ENCODE peak calls at places on chromosomes 12 and 14, in six cellular contexts. R is psoas muscle, S is thyroid gland, B is thoracic aorta, X is PC-9, Z is testis. U is an unnamed sample.

GRCh38 chr12:117533687-117534086 is 172.3 kb upstream of the NOS1 start:
- DNase-seq in X (no peak), Z (no peak), R (peak; percentile 85), S (peak; percentile 34), B (no peak), U (no peak)

GRCh38 chr14:93458234-93458633 is 27.5 kb downstream of the UNC79 start:
- DNase-seq in B (no peak), S (no peak), X (no peak), R (no peak), Z (no peak), U (no peak)

GRCh38 chr12:102298022-102298421 is 100.4 kb upstream of the PMCH start:
- DNase-seq in B (no peak), S (no peak), X (no peak), R (no peak), Z (no peak), U (no peak)

GRCh38 chr14:68675233-68675577 is 117.7 kb downstream of the ZFP36L1 start:
- DNase-seq in Z (no peak), X (peak; percentile 37), B (no peak), S (no peak), R (no peak), U (no peak)

GRCh38 chr12:45303955-45304354 is 88.1 kb downstream of the ANO6 start:
- DNase-seq in R (no peak), B (no peak), X (no peak), S (no peak), Z (no peak), U (no peak)

GRCh38 chr12:106918746-106919145 is 37.0 kb upstream of the TMEM263 start:
- DNase-seq in Z (no peak), S (no peak), X (no peak), B (no peak), R (no peak), U (no peak)

GRCh38 chr12:26833692-26834168 is 736 bp upstream of the ITPR2 start:
- DNase-seq in X (peak; percentile 56), R (no peak), Z (peak; percentile 59), B (no peak), S (peak; percentile 74), U (peak; percentile 80)

GRCh38 chr12:122840580-122841513 is 5.6 kb downstream of the HIP1R start:
- DNase-seq in Z (no peak), X (no peak), R (no peak), B (no peak), S (no peak), U (no peak)

GRCh38 chr14:70018713-70019201 is 139.5 kb downstream of the SMOC1 start:
- DNase-seq in S (no peak), X (no peak), R (no peak), Z (peak; percentile 57), B (no peak), U (no peak)

GRCh38 chr12:77153706-77154105 is 88.3 kb upstream of the E2F7 start:
- DNase-seq in Z (no peak), S (no peak), X (no peak), R (no peak), B (no peak), U (no peak)

GRCh38 chr12:91718326-91718725 is 427.3 kb downstream of the BTG1 start:
- DNase-seq in Z (no peak), S (no peak), B (no peak), R (no peak), X (no peak), U (no peak)

GRCh38 chr12:100927825-100928224 is 133.2 kb downstream of the ANO4 start:
- DNase-seq in X (no peak), Z (no peak), R (no peak), B (no peak), S (no peak), U (no peak)

GRCh38 chr14:22438742-22439141 is 150.3 kb downstream of the DAD1 start:
- DNase-seq in R (no peak), X (no peak), B (no peak), S (no peak), Z (no peak), U (no peak)

GRCh38 chr14:24368562-24369252 is 723 bp downstream of the NFATC4 start:
- DNase-seq in R (peak; percentile 70), B (no peak), S (peak; percentile 76), Z (peak; percentile 39), X (peak; percentile 15), U (peak; percentile 70)

GRCh38 chr14:93171366-93171765 is 13.3 kb downstream of the MOAP1 start:
- DNase-seq in X (no peak), R (no peak), S (no peak), B (no peak), Z (no peak), U (peak; percentile 6)

GRCh38 chr12:77569876-77570275 is 260.8 kb upstream of the NAV3 start:
- DNase-seq in B (no peak), R (no peak), S (no peak), Z (no peak), X (no peak), U (no peak)

GRCh38 chr14:104177411-104177810 is 39.0 kb downstream of the KIF26A start:
- DNase-seq in X (no peak), Z (no peak), R (no peak), S (no peak), B (no peak), U (no peak)

GRCh38 chr12:124306686-124307555 is 12.0 kb downstream of the RFLNA start:
- DNase-seq in S (no peak), X (no peak), R (peak; percentile 42), Z (no peak), B (no peak), U (no peak)

GRCh38 chr12:130971871-130972588 is 18.3 kb downstream of the ADGRD1 start:
- DNase-seq in S (no peak), B (no peak), Z (no peak), X (no peak), R (no peak), U (peak; percentile 7)

GRCh38 chr14:80202888-80203562 is 8.3 kb downstream of the DIO2 start:
- DNase-seq in X (no peak), R (peak; percentile 43), Z (peak; percentile 66), B (no peak), S (no peak), U (no peak)

GRCh38 chr12:76698966-76699365 is 64.9 kb upstream of the ZDHHC17 start:
- DNase-seq in R (no peak), B (no peak), S (no peak), Z (no peak), X (no peak), U (no peak)

GRCh38 chr14:49306152-49306751 is 279.9 kb downstream of the RPS29 start:
- DNase-seq in B (no peak), S (no peak), R (no peak), Z (no peak), X (no peak), U (no peak)

GRCh38 chr12:96314723-96315122 is 85.5 kb downstream of the CDK17 start:
- DNase-seq in B (no peak), S (no peak), X (no peak), R (no peak), Z (no peak), U (no peak)

GRCh38 chr12:70252832-70253231 is 9.6 kb downstream of the CNOT2 start:
- DNase-seq in R (no peak), X (no peak), Z (no peak), B (no peak), S (no peak), U (no peak)

GRCh38 chr14:35385042-35385839 is 19.3 kb downstream of the NFKBIA start:
- DNase-seq in B (no peak), Z (peak; percentile 85), S (peak; percentile 97), X (peak; percentile 39), R (peak; percentile 96), U (no peak)

DNA sequence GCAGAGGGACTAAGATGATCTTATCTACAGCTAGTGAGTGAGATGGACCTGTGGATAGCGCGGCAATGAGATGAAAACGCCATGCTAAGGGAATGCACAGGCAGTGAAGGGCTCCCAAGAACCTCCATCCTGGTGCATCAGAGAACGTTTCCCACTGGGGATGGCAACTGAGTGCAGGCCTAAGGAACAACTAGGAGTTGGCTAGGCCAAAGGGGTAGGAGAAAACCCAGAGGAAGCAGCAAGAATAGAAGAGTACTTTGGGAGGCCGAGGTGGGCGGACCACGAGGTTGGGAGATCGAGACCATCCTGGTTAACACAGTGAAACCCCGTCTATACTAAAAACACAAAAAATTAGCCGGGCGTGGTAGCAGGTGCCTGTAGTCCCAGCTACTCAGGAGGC is 24.6 kb upstream of the BATF start:
- DNase-seq in S (no peak), B (no peak), X (no peak), R (no peak), Z (no peak), U (no peak)
- H3K4me1 ChIP-seq in S (no peaks in the 10 kb centered on the region), B (no peaks in the 10 kb centered on the region), X (peaks cover 4% of the 10 kb centered on the region), R (no peaks in the 10 kb centered on the region), Z (no peaks in the 10 kb centered on the region), U (no peaks in the 10 kb centered on the region)

GRCh38 chr12:6334940-6335450 is 6.9 kb downstream of the TNFRSF1A start:
- DNase-seq in S (no peak), R (no peak), X (peak; percentile 76), B (no peak), Z (peak; percentile 41), U (no peak)
- H3K27ac ChIP-seq in S (peak overlapping the region; percentile 98), R (peak overlapping the region; percentile 88), X (peak overlapping the region; percentile 95), B (peak overlapping the region; percentile 98), Z (peak overlapping the region; percentile 86), U (peak overlapping the region; percentile 99)

GRCh38 chr12:51392556-51393237 is 1.5 kb upstream of the GALNT6 start:
- DNase-seq in Z (peak; percentile 27), S (no peak), R (no peak), B (no peak), X (peak; percentile 44), U (no peak)

GRCh38 chr12:51390457-51391046 is 654 bp downstream of the GALNT6 start:
- DNase-seq in B (no peak), R (no peak), S (no peak), Z (no peak), X (no peak), U (no peak)

GRCh38 chr12:51395283-51396230 is 4.4 kb upstream of the GALNT6 start:
- DNase-seq in B (no peak), X (no peak), S (no peak), R (no peak), Z (no peak), U (no peak)

GRCh38 chr12:51391047-51391837 is at the start of gene GALNT6:
- DNase-seq in B (no peak), S (peak; percentile 69), Z (no peak), R (no peak), X (peak; percentile 85), U (peak; percentile 79)

DNA sequence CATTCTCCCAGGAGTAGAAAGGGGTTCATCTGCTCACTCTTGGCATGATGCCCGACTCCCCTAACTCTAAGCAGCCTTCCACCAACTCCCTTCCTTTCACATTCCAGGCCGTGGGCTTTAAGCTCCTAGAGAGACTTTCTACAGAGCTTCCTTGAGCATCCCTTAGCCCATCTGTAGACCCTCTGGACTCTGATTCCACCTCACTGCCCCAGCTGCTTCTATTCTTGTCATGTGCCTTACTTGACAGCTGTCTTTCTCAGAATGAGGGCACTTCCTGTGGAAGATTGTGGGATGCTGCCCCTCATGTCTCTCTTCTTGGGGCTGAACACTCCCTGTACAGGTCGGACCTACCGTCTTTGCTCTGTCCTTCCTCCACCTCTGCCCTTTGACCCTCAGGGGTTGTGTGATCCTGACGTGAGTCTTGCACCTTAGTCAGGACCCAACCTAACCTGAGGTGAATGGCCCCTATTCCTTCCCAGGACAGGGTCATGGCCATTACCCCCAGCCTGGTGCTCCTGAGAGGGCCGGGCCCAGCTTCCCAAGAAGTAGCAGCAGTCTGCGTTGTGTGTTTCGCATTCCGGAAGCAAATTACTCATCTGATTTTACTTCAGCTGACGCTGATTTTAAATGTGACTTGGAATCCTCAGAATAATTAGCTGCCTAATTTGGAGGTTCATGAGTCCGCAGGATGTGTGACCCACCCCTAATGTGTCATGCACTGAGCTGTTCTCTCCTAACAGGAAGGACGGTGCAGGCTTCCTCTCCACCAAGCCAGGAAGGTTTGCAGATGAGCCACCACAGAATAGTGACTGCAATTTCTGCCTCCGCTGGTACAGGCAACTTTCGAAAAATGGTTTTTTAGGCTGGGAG is 2.7 kb upstream of the GALNT6 start:
- DNase-seq in S (no peak), R (no peak), X (no peak), Z (peak; percentile 22), B (no peak), U (no peak)
- TF ChIP-seq CTCF in S (no peak), R (no peak), X (no peak), Z (no peak), B (no peak), U (no peak)

GRCh38 chr12:65836419-65837197 is 12.3 kb downstream of the HMGA2 start:
- DNase-seq in B (no peak), S (no peak), Z (no peak), R (no peak), X (no peak), U (no peak)
- H3K4me1 ChIP-seq in B (no peaks in the 10 kb centered on the region), S (no peaks in the 10 kb centered on the region), Z (no peaks in the 10 kb centered on the region), R (no peaks in the 10 kb centered on the region), X (peaks cover under 1% of the 10 kb centered on the region), U (no peaks in the 10 kb centered on the region)

U was measured in upper lobe of right lung.